ENCODE peak calls at places on chromosomes 6 and 20, in eight cellular contexts. One of them, this sample, is unnamed.

GRCh38 chr20:50911030-50911429 is 20.2 kb downstream of the ADNP start:
- DNase-seq in GM12878: no peak
- DNase-seq in sigmoid colon: no peak
- DNase-seq in HepG2: no peak
- DNase-seq in transverse colon: no peak
- DNase-seq in spleen: no peak
- DNase-seq in HCT116: no peak
- DNase-seq in suprapubic skin: no peak
- DNase-seq in this sample: no peak

GRCh38 chr6:142902636-142903053 is 42.3 kb downstream of the HIVEP2 start:
- DNase-seq in suprapubic skin: peak; percentile 73
- DNase-seq in spleen: peak; percentile 87
- DNase-seq in transverse colon: peak; percentile 67
- DNase-seq in sigmoid colon: peak; percentile 71
- DNase-seq in GM12878: peak; percentile 67
- DNase-seq in HCT116: peak; percentile 80
- DNase-seq in HepG2: peak; percentile 85
- DNase-seq in this sample: peak; percentile 61

GRCh38 chr20:55142932-55143331 is 667.5 kb downstream of the DOK5 start:
- DNase-seq in transverse colon: no peak
- DNase-seq in sigmoid colon: no peak
- DNase-seq in HCT116: no peak
- DNase-seq in suprapubic skin: no peak
- DNase-seq in GM12878: no peak
- DNase-seq in spleen: no peak
- DNase-seq in HepG2: no peak
- DNase-seq in this sample: no peak

GRCh38 chr20:46056970-46057855 is 28.2 kb downstream of the SLC12A5 start:
- DNase-seq in spleen: no peak
- DNase-seq in HCT116: no peak
- DNase-seq in sigmoid colon: peak; percentile 37
- DNase-seq in GM12878: no peak
- DNase-seq in transverse colon: no peak
- DNase-seq in suprapubic skin: no peak
- DNase-seq in HepG2: no peak
- DNase-seq in this sample: no peak

GRCh38 chr6:158256746-158257424 is 55.4 kb upstream of the TULP4 start:
- DNase-seq in GM12878: no peak
- DNase-seq in HCT116: no peak
- DNase-seq in transverse colon: no peak
- DNase-seq in HepG2: no peak
- DNase-seq in suprapubic skin: no peak
- DNase-seq in spleen: no peak
- DNase-seq in sigmoid colon: no peak
- DNase-seq in this sample: no peak

GRCh38 chr6:44925100-44925739 is 402.9 kb upstream of the RUNX2 start:
- DNase-seq in GM12878: peak; percentile 13
- DNase-seq in spleen: no peak
- DNase-seq in suprapubic skin: no peak
- DNase-seq in transverse colon: no peak
- DNase-seq in HepG2: peak; percentile 44
- DNase-seq in HCT116: no peak
- DNase-seq in sigmoid colon: no peak
- DNase-seq in this sample: no peak

GRCh38 chr20:1684872-1685271 is 27.3 kb upstream of the SIRPG start:
- DNase-seq in suprapubic skin: no peak
- DNase-seq in transverse colon: no peak
- DNase-seq in sigmoid colon: no peak
- DNase-seq in spleen: no peak
- DNase-seq in GM12878: no peak
- DNase-seq in HepG2: no peak
- DNase-seq in HCT116: no peak
- DNase-seq in this sample: no peak

GRCh38 chr20:14522595-14522994 is 185.2 kb upstream of the FLRT3 start:
- DNase-seq in spleen: no peak
- DNase-seq in HepG2: no peak
- DNase-seq in HCT116: no peak
- DNase-seq in suprapubic skin: no peak
- DNase-seq in transverse colon: no peak
- DNase-seq in GM12878: no peak
- DNase-seq in sigmoid colon: no peak
- DNase-seq in this sample: no peak

GRCh38 chr6:26223677-26224546 is 136.7 kb downstream of the HFE start:
- DNase-seq in suprapubic skin: no peak
- DNase-seq in GM12878: peak; percentile 78
- DNase-seq in sigmoid colon: peak; percentile 89
- DNase-seq in transverse colon: peak; percentile 79
- DNase-seq in spleen: peak; percentile 83
- DNase-seq in HepG2: peak; percentile 92
- DNase-seq in HCT116: peak; percentile 91
- DNase-seq in this sample: peak; percentile 75

GRCh38 chr6:21325201-21325856 is 268.2 kb upstream of the SOX4 start:
- DNase-seq in spleen: no peak
- DNase-seq in HepG2: no peak
- DNase-seq in transverse colon: no peak
- DNase-seq in suprapubic skin: no peak
- DNase-seq in HCT116: no peak
- DNase-seq in sigmoid colon: no peak
- DNase-seq in GM12878: no peak
- DNase-seq in this sample: no peak

GRCh38 chr6:3293271-3294155 is 34.8 kb downstream of the PSMG4 start:
- DNase-seq in suprapubic skin: peak; percentile 44
- DNase-seq in GM12878: no peak
- DNase-seq in spleen: peak; percentile 58
- DNase-seq in HCT116: no peak
- DNase-seq in HepG2: no peak
- DNase-seq in sigmoid colon: peak; percentile 51
- DNase-seq in transverse colon: peak; percentile 4
- DNase-seq in this sample: no peak

GRCh38 chr6:6892706-6893601 is 214.8 kb upstream of the RREB1 start:
- DNase-seq in transverse colon: no peak
- DNase-seq in GM12878: no peak
- DNase-seq in HepG2: no peak
- DNase-seq in sigmoid colon: no peak
- DNase-seq in HCT116: no peak
- DNase-seq in spleen: no peak
- DNase-seq in suprapubic skin: no peak
- DNase-seq in this sample: no peak

GRCh38 chr6:45472383-45472782 is 94.6 kb upstream of the SUPT3H start:
- DNase-seq in spleen: no peak
- DNase-seq in transverse colon: no peak
- DNase-seq in HepG2: no peak
- DNase-seq in GM12878: no peak
- DNase-seq in HCT116: no peak
- DNase-seq in suprapubic skin: no peak
- DNase-seq in sigmoid colon: peak; percentile 70
- DNase-seq in this sample: no peak

GRCh38 chr6:6825986-6826901 is 237.7 kb downstream of the LY86 start:
- DNase-seq in GM12878: peak; percentile 69
- DNase-seq in suprapubic skin: no peak
- DNase-seq in HCT116: no peak
- DNase-seq in spleen: peak; percentile 82
- DNase-seq in transverse colon: peak; percentile 60
- DNase-seq in sigmoid colon: peak; percentile 77
- DNase-seq in HepG2: no peak
- DNase-seq in this sample: peak; percentile 66

GRCh38 chr6:170063851-170064617 is 226.8 kb downstream of the DLL1 start:
- DNase-seq in suprapubic skin: peak; percentile 29
- DNase-seq in sigmoid colon: peak; percentile 30
- DNase-seq in transverse colon: peak; percentile 4
- DNase-seq in HCT116: no peak
- DNase-seq in GM12878: no peak
- DNase-seq in spleen: peak; percentile 48
- DNase-seq in HepG2: no peak
- DNase-seq in this sample: peak; percentile 16

GRCh38 chr6:132964101-132964867 is 149.9 kb downstream of the RPS12 start:
- DNase-seq in GM12878: no peak
- DNase-seq in spleen: no peak
- DNase-seq in sigmoid colon: no peak
- DNase-seq in suprapubic skin: no peak
- DNase-seq in transverse colon: no peak
- DNase-seq in HepG2: peak; percentile 77
- DNase-seq in HCT116: no peak
- DNase-seq in this sample: no peak

GRCh38 chr6:126359936-126360537 is 20.1 kb downstream of the CENPW start:
- DNase-seq in spleen: no peak
- DNase-seq in sigmoid colon: no peak
- DNase-seq in transverse colon: no peak
- DNase-seq in HCT116: no peak
- DNase-seq in HepG2: no peak
- DNase-seq in suprapubic skin: no peak
- DNase-seq in GM12878: no peak
- DNase-seq in this sample: no peak

GRCh38 chr6:31497595-31498476 is at the start of gene MICB:
- DNase-seq in sigmoid colon: peak; percentile 83
- DNase-seq in GM12878: peak; percentile 46
- DNase-seq in transverse colon: peak; percentile 85
- DNase-seq in HepG2: peak; percentile 82
- DNase-seq in spleen: peak; percentile 94
- DNase-seq in HCT116: peak; percentile 85
- DNase-seq in suprapubic skin: peak; percentile 85
- DNase-seq in this sample: peak; percentile 83

GRCh38 chr6:129732542-129732941 is 22.6 kb upstream of the ARHGAP18 start:
- DNase-seq in suprapubic skin: no peak
- DNase-seq in GM12878: no peak
- DNase-seq in spleen: no peak
- DNase-seq in HepG2: no peak
- DNase-seq in transverse colon: no peak
- DNase-seq in sigmoid colon: no peak
- DNase-seq in HCT116: no peak
- DNase-seq in this sample: no peak

GRCh38 chr6:131366223-131366622 is 206.8 kb upstream of the ARG1 start:
- DNase-seq in transverse colon: no peak
- DNase-seq in suprapubic skin: no peak
- DNase-seq in HCT116: no peak
- DNase-seq in GM12878: no peak
- DNase-seq in spleen: no peak
- DNase-seq in HepG2: peak; percentile 60
- DNase-seq in sigmoid colon: no peak
- DNase-seq in this sample: no peak

DNA sequence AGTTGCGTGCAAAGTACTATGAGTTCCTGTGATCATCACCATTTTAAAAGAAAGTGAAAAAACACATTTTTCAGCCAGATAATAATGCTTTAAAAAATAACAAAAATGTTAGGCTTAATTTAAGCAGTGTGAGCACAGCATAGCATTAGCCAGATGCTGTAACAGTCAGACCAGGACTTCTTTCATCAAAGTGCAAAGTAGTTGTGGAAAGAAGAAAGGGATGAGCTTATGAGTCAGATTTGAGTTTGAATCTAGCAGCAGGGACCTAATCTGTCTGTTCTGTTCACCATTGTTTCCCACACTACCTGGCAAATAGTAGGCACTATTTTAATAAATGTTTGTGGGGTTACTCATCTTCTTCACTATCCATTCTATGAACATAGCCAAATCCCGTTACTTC is 70.1 kb downstream of the KLHL32 start:
- DNase-seq in HepG2: no peak
- DNase-seq in sigmoid colon: no peak
- DNase-seq in GM12878: no peak
- DNase-seq in transverse colon: no peak
- DNase-seq in spleen: no peak
- DNase-seq in suprapubic skin: no peak
- DNase-seq in HCT116: no peak
- DNase-seq in this sample: no peak
- H3K27ac ChIP-seq in HepG2: no peak overlapping the region
- H3K27ac ChIP-seq in sigmoid colon: no peak overlapping the region
- H3K27ac ChIP-seq in GM12878: no peak overlapping the region
- H3K27ac ChIP-seq in transverse colon: no peak overlapping the region
- H3K27ac ChIP-seq in spleen: no peak overlapping the region
- H3K27ac ChIP-seq in suprapubic skin: no peak overlapping the region
- H3K27ac ChIP-seq in HCT116: no peak overlapping the region
- H3K27ac ChIP-seq in this sample: no peak overlapping the region

DNA sequence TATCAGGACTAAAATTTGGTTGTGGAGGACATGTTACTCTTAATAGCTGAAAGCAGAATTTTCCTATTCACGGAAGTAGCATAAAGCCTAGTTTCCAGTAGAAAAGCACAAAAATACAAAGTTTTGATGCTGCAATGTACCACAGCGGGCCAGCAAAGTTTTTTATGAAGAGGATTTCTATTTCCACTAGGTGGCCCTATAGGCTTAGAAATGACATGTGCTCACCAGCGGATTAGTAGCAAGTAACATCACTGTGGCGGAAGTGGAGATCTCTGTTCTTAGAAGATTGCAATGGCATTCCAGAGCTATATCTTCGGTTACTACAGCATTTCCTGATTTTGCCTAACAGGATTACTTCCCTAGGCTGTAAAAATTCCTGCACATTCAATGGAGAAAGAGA is 1219.0 kb upstream of the EYS start:
- DNase-seq in transverse colon: no peak
- DNase-seq in sigmoid colon: no peak
- DNase-seq in HepG2: peak; percentile 69
- DNase-seq in GM12878: no peak
- DNase-seq in HCT116: peak; percentile 1
- DNase-seq in spleen: no peak
- DNase-seq in suprapubic skin: no peak
- DNase-seq in this sample: no peak
- TF ChIP-seq CTCF in transverse colon: no peak
- TF ChIP-seq CTCF in sigmoid colon: no peak
- TF ChIP-seq CTCF in HepG2: peak; percentile 82
- TF ChIP-seq CTCF in GM12878: no peak
- TF ChIP-seq CTCF in HCT116: no peak
- TF ChIP-seq CTCF in spleen: no peak
- TF ChIP-seq CTCF in suprapubic skin: no peak
- TF ChIP-seq CTCF in this sample: no peak

GRCh38 chr6:13420269-13420668 is 67.1 kb downstream of the GFOD1 start:
- DNase-seq in HepG2: no peak
- DNase-seq in HCT116: no peak
- DNase-seq in sigmoid colon: no peak
- DNase-seq in GM12878: no peak
- DNase-seq in transverse colon: no peak
- DNase-seq in spleen: no peak
- DNase-seq in suprapubic skin: no peak
- DNase-seq in this sample: no peak
- TF ChIP-seq POLR2AphosphoS5 in HepG2: no peak
- TF ChIP-seq POLR2AphosphoS5 in HCT116: no peak
- TF ChIP-seq POLR2AphosphoS5 in sigmoid colon: peak; percentile 40
- TF ChIP-seq POLR2AphosphoS5 in GM12878: no peak
- TF ChIP-seq POLR2AphosphoS5 in transverse colon: no peak
- TF ChIP-seq POLR2AphosphoS5 in spleen: no peak
- TF ChIP-seq POLR2AphosphoS5 in suprapubic skin: no peak
- TF ChIP-seq POLR2AphosphoS5 in this sample: no peak

GRCh38 chr20:61436268-61436667 is 184.2 kb downstream of the CDH4 start:
- DNase-seq in sigmoid colon: no peak
- DNase-seq in HepG2: no peak
- DNase-seq in spleen: no peak
- DNase-seq in transverse colon: no peak
- DNase-seq in suprapubic skin: no peak
- DNase-seq in GM12878: no peak
- DNase-seq in HCT116: no peak
- DNase-seq in this sample: no peak
- H3K27ac ChIP-seq in sigmoid colon: no peak overlapping the region
- H3K27ac ChIP-seq in HepG2: no peak overlapping the region
- H3K27ac ChIP-seq in spleen: no peak overlapping the region
- H3K27ac ChIP-seq in transverse colon: no peak overlapping the region
- H3K27ac ChIP-seq in suprapubic skin: no peak overlapping the region
- H3K27ac ChIP-seq in GM12878: no peak overlapping the region
- H3K27ac ChIP-seq in HCT116: no peak overlapping the region
- H3K27ac ChIP-seq in this sample: no peak overlapping the region